ENCODE peak calls at places on chromosomes 13 and 19, in five cellular contexts. One of them, this sample, is unnamed.
A peak's percentile ranks its signal among the peaks of the same experiment; 100 is the strongest.

GRCh38 chr13:95784161-95784880 is 107.4 kb downstream of the DNAJC3 start:
- DNase-seq in DND-41: no peak
- DNase-seq in ovary: no peak
- DNase-seq in dorsolateral prefrontal cortex: no peak
- DNase-seq in lower leg skin: no peak
- DNase-seq in this sample: no peak

GRCh38 chr13:113756441-113757097 is 2.5 kb upstream of the TMEM255B start:
- DNase-seq in DND-41: no peak
- DNase-seq in ovary: no peak
- DNase-seq in dorsolateral prefrontal cortex: no peak
- DNase-seq in lower leg skin: no peak
- DNase-seq in this sample: no peak

GRCh38 chr13:50290186-50290585 is 274.9 kb downstream of the KCNRG start:
- DNase-seq in DND-41: no peak
- DNase-seq in ovary: no peak
- DNase-seq in dorsolateral prefrontal cortex: no peak
- DNase-seq in lower leg skin: no peak
- DNase-seq in this sample: no peak

GRCh38 chr13:30569901-30570576 is 47.7 kb upstream of the USPL1 start:
- DNase-seq in DND-41: no peak
- DNase-seq in ovary: peak; percentile 21
- DNase-seq in dorsolateral prefrontal cortex: no peak
- DNase-seq in lower leg skin: peak; percentile 49
- DNase-seq in this sample: no peak

GRCh38 chr19:4061178-4061682 is 5.5 kb downstream of the ZBTB7A start:
- DNase-seq in DND-41: no peak
- DNase-seq in ovary: peak; percentile 72
- DNase-seq in dorsolateral prefrontal cortex: no peak
- DNase-seq in lower leg skin: peak; percentile 83
- DNase-seq in this sample: no peak

GRCh38 chr19:42683917-42684513 is 56.3 kb downstream of the PSG3 start:
- DNase-seq in DND-41: peak; percentile 39
- DNase-seq in ovary: no peak
- DNase-seq in dorsolateral prefrontal cortex: no peak
- DNase-seq in lower leg skin: no peak
- DNase-seq in this sample: no peak

GRCh38 chr13:76189882-76190519 is 553.9 kb downstream of the LMO7 start:
- DNase-seq in DND-41: no peak
- DNase-seq in ovary: no peak
- DNase-seq in dorsolateral prefrontal cortex: no peak
- DNase-seq in lower leg skin: no peak
- DNase-seq in this sample: no peak

GRCh38 chr13:23921451-23921888 is 24.2 kb upstream of the C1QTNF9B start:
- DNase-seq in DND-41: no peak
- DNase-seq in ovary: no peak
- DNase-seq in dorsolateral prefrontal cortex: no peak
- DNase-seq in lower leg skin: no peak
- DNase-seq in this sample: no peak

GRCh38 chr19:31553112-31553843 is 204.0 kb upstream of the TSHZ3 start:
- DNase-seq in DND-41: peak; percentile 42
- DNase-seq in ovary: no peak
- DNase-seq in dorsolateral prefrontal cortex: no peak
- DNase-seq in lower leg skin: no peak
- DNase-seq in this sample: no peak

GRCh38 chr13:52195052-52195837 is 35.8 kb upstream of the NEK3 start:
- DNase-seq in DND-41: no peak
- DNase-seq in ovary: peak; percentile 72
- DNase-seq in dorsolateral prefrontal cortex: peak; percentile 50
- DNase-seq in lower leg skin: peak; percentile 59
- DNase-seq in this sample: peak; percentile 51

GRCh38 chr13:34913040-34913439 is 29.0 kb upstream of the NBEA start:
- DNase-seq in DND-41: peak; percentile 10
- DNase-seq in ovary: no peak
- DNase-seq in dorsolateral prefrontal cortex: no peak
- DNase-seq in lower leg skin: no peak
- DNase-seq in this sample: no peak

GRCh38 chr19:38263696-38264485 is 482 bp upstream of the SPINT2 start:
- DNase-seq in DND-41: no peak
- DNase-seq in ovary: no peak
- DNase-seq in dorsolateral prefrontal cortex: peak; percentile 83
- DNase-seq in lower leg skin: peak; percentile 71
- DNase-seq in this sample: peak; percentile 65

GRCh38 chr13:46909037-46909436 is 12.2 kb upstream of the HTR2A start:
- DNase-seq in DND-41: no peak
- DNase-seq in ovary: no peak
- DNase-seq in dorsolateral prefrontal cortex: no peak
- DNase-seq in lower leg skin: no peak
- DNase-seq in this sample: no peak

GRCh38 chr13:23140492-23140891 is 40.3 kb upstream of the SGCG start:
- DNase-seq in DND-41: no peak
- DNase-seq in ovary: no peak
- DNase-seq in dorsolateral prefrontal cortex: no peak
- DNase-seq in lower leg skin: no peak
- DNase-seq in this sample: no peak

GRCh38 chr13:50810468-50810867 is 33.0 kb downstream of the DLEU7 start:
- DNase-seq in DND-41: no peak
- DNase-seq in ovary: no peak
- DNase-seq in dorsolateral prefrontal cortex: no peak
- DNase-seq in lower leg skin: no peak
- DNase-seq in this sample: no peak

GRCh38 chr19:7397687-7398086 is 49.0 kb downstream of the ARHGEF18 start:
- DNase-seq in DND-41: no peak
- DNase-seq in ovary: no peak
- DNase-seq in dorsolateral prefrontal cortex: no peak
- DNase-seq in lower leg skin: no peak
- DNase-seq in this sample: no peak

GRCh38 chr19:16359964-16360363 is 35.3 kb downstream of the KLF2 start:
- DNase-seq in DND-41: no peak
- DNase-seq in ovary: no peak
- DNase-seq in dorsolateral prefrontal cortex: no peak
- DNase-seq in lower leg skin: no peak
- DNase-seq in this sample: no peak

GRCh38 chr13:107743523-107743922 is 471.8 kb downstream of the LIG4 start:
- DNase-seq in DND-41: no peak
- DNase-seq in ovary: no peak
- DNase-seq in dorsolateral prefrontal cortex: no peak
- DNase-seq in lower leg skin: no peak
- DNase-seq in this sample: no peak

GRCh38 chr19:46180701-46181385 is 32.8 kb downstream of the IGFL2 start:
- DNase-seq in DND-41: no peak
- DNase-seq in ovary: no peak
- DNase-seq in dorsolateral prefrontal cortex: no peak
- DNase-seq in lower leg skin: no peak
- DNase-seq in this sample: no peak

GRCh38 chr13:113078895-113079720 is 26.5 kb upstream of the F7 start:
- DNase-seq in DND-41: no peak
- DNase-seq in ovary: no peak
- DNase-seq in dorsolateral prefrontal cortex: no peak
- DNase-seq in lower leg skin: no peak
- DNase-seq in this sample: peak; percentile 12

GRCh38 chr19:55261671-55262126 is 2.9 kb upstream of the PPP6R1 start:
- DNase-seq in DND-41: no peak
- DNase-seq in ovary: peak; percentile 42
- DNase-seq in dorsolateral prefrontal cortex: no peak
- DNase-seq in lower leg skin: no peak
- DNase-seq in this sample: no peak

GRCh38 chr19:7748756-7749155 is 1.4 kb upstream of the CD209 start:
- DNase-seq in DND-41: no peak
- DNase-seq in ovary: no peak
- DNase-seq in dorsolateral prefrontal cortex: no peak
- DNase-seq in lower leg skin: no peak
- DNase-seq in this sample: no peak

GRCh38 chr19:49210108-49210900 is 52.7 kb downstream of the TRPM4 start:
- DNase-seq in DND-41: peak; percentile 26
- DNase-seq in ovary: peak; percentile 61
- DNase-seq in dorsolateral prefrontal cortex: no peak
- DNase-seq in lower leg skin: no peak
- DNase-seq in this sample: peak; percentile 85

GRCh38 chr19:41161903-41162302 is 31.1 kb upstream of the CYP2S1 start:
- DNase-seq in DND-41: no peak
- DNase-seq in ovary: no peak
- DNase-seq in dorsolateral prefrontal cortex: no peak
- DNase-seq in lower leg skin: no peak
- DNase-seq in this sample: no peak

DNA sequence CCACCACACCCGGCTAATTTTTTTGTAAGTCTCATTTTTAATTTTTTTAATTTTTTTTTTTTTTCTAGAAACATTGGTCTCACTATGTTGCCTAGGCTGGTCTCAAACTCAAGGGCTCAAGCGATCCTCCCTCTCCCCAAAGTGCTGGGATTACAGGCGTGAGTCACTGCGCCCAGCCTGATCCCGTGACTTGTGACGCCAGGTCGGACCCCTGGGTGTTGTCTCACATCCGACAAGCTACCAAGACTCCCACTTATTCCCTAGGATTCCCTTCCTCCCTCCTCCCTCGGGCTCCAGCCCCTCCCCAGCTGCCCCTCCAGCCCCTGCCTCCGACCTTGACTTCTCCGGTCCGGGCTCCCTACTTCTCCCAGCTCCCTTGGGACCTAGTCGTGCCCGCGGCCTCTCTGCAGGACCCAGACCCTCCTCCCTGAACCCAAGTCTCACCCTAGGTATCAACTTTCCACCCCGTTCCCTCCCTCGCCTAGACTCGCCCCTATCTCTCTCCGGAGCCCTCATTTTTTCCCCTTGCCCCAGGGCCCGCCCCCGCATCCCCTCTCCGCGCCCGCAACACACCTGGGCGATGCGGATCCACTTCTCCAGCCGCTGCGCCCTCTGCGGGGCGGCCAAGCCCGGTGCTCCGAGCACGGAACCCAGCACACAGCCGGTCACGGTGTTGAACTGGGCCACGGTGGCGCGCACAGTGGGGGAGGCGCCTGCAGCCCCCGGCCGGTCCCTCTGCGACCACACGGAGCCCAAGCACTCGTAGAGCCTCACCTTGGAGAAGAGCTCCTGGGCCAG is 13.1 kb downstream of the RGL3 start:
- DNase-seq in DND-41: no peak
- DNase-seq in ovary: peak; percentile 47
- DNase-seq in dorsolateral prefrontal cortex: no peak
- DNase-seq in lower leg skin: no peak
- DNase-seq in this sample: no peak
- TF ChIP-seq CTCF in DND-41: no peak
- TF ChIP-seq CTCF in ovary: peak; percentile 43
- TF ChIP-seq CTCF in dorsolateral prefrontal cortex: no peak
- TF ChIP-seq CTCF in lower leg skin: no peak
- TF ChIP-seq CTCF in this sample: no peak

DNA sequence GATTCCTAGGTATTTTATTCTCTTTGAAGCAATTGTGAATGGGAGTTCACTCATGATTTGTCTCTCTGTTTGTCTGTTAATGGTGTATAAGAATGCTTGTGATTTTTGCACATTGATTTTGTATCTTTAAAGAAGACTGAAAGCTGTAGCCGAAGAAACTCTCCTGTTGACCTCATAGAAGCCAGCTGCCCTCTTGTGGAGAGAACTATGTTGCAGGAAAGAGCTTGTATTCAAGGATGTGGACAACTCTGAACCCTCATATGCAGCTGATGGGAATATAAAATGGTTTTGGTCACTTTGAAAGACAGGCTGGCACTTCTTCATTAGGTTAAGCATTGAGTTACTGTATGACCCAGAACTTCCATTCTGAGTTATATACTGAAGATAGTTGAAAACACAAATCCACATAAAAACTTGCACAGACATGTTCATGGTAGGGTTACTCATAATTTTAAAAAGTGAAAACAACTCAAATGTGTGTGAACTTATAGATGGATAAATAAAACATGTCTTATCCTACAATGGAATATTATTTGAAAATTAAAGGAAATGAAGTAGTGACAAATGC is 65.8 kb upstream of the SLITRK6 start:
- DNase-seq in DND-41: no peak
- DNase-seq in ovary: no peak
- DNase-seq in dorsolateral prefrontal cortex: no peak
- DNase-seq in lower leg skin: no peak
- DNase-seq in this sample: no peak
- TF ChIP-seq CTCF in DND-41: peak; percentile 35
- TF ChIP-seq CTCF in ovary: no peak
- TF ChIP-seq CTCF in dorsolateral prefrontal cortex: no peak
- TF ChIP-seq CTCF in lower leg skin: no peak
- TF ChIP-seq CTCF in this sample: peak; percentile 56

DNA sequence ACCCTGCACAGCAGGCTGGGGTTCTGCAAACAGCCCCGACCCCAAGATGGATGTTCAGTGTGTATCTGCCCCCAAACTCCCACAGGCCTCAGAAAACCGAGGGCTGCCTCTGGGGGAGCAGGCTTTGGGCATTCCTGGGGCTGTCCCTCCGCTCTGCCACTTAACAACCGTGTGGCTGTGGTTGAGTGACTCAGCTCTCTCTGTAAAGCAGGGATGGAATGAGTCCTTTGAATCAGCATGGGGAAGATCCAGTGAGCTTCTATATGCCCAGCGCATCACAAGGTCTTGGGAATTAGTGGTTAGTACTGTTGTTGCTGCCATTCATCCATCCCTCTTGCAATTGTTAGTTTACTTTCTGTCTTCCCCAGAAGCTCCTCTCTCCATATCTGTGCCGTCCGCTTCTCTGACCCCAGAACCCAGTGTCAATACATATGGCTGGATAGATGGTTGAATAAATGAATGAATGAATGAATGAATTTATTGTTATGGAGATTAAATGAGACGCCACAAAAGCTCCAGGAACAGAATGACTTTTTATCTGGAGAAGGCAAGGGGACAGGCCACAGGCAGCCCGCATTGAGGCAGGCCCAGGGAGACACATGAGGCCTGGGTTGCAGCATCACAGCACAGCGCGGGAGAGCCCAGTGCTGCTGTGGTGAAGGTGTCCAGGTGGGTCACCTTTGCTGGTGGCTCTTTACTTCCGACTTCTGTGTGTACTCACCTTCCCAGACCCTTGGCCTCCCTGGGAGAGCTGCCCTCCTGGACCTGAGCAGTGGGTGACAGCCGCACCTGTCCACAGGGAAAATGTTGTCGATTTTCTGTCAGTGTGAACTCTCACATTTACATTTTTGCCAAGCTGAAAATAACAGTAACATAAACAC is 89.3 kb downstream of the RGCC start:
- DNase-seq in DND-41: no peak
- DNase-seq in ovary: no peak
- DNase-seq in dorsolateral prefrontal cortex: no peak
- DNase-seq in lower leg skin: no peak
- DNase-seq in this sample: no peak
- TF ChIP-seq CTCF in DND-41: no peak
- TF ChIP-seq CTCF in ovary: no peak
- TF ChIP-seq CTCF in dorsolateral prefrontal cortex: no peak
- TF ChIP-seq CTCF in lower leg skin: no peak
- TF ChIP-seq CTCF in this sample: no peak

DNA sequence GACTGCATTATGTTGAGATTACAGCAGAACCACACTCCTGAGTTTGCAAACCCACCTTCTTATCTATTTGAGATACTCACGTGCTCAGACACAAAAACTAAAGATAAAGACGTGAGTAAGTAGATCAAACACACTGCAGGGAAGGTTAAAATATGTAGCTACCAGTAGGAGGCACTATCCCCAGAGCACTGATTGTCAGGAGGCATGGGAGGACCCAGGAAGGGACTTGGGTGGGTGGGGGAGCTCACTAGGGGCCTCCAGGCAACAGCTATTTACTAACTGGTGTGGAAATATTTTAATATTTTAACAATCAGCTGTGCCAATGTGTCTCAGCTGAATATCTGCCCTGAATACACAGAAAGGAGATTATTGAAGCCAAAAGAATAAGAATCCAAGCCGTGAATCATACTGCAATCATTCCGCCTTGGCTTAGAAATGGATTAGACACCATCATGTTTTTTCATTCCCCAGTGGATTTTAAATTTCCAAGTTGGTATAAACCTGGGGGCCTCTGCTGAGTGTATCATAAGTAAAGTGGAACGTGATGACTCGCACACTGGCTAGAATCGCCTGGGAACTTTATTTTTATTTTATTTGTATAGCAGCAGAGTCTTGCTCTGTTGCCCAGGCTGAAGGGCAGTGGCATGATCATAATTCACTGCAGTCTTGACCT is 73.2 kb upstream of the CACNA1A start:
- DNase-seq in DND-41: no peak
- DNase-seq in ovary: no peak
- DNase-seq in dorsolateral prefrontal cortex: no peak
- DNase-seq in lower leg skin: no peak
- DNase-seq in this sample: no peak
- TF ChIP-seq CTCF in DND-41: peak; percentile 26
- TF ChIP-seq CTCF in ovary: no peak
- TF ChIP-seq CTCF in dorsolateral prefrontal cortex: no peak
- TF ChIP-seq CTCF in lower leg skin: no peak
- TF ChIP-seq CTCF in this sample: no peak